ENCODE peak calls at places on chromosomes 16 and 17, in five cellular contexts. R, O, I, L and N are unnamed samples.

GRCh38 chr16:71540-72341 is 690 bp downstream of the RHBDF1 start:
- DNase-seq in L (peak; percentile 65), R (peak; percentile 79), I (peak; percentile 77), O (no peak), N (peak; percentile 91)

GRCh38 chr17:82242977-82243647 is 14.3 kb downstream of the SLC16A3 start:
- DNase-seq in O (no peak), L (no peak), I (peak; percentile 86), R (no peak), N (no peak)

GRCh38 chr16:89449726-89450335 is 40.5 kb downstream of the ANKRD11 start:
- DNase-seq in I (no peak), L (no peak), R (no peak), O (no peak), N (no peak)

GRCh38 chr17:33469911-33470310 is 176.8 kb upstream of the ASIC2 start:
- DNase-seq in I (no peak), R (no peak), O (no peak), L (no peak), N (peak; percentile 53)

GRCh38 chr17:77690271-77691161 is 268.0 kb upstream of the TNRC6C start:
- DNase-seq in O (no peak), L (no peak), I (no peak), R (no peak), N (peak; percentile 40)

GRCh38 chr17:82751571-82752370 is at the start of gene TBCD:
- DNase-seq in O (peak; percentile 82), R (peak; percentile 95), L (peak; percentile 92), I (peak; percentile 91), N (peak; percentile 97)

GRCh38 chr16:24962747-24963146 is 52.4 kb downstream of the ARHGAP17 start:
- DNase-seq in R (no peak), I (no peak), L (no peak), O (no peak), N (no peak)

GRCh38 chr16:28081391-28081790 is 17.9 kb upstream of the GSG1L start:
- DNase-seq in L (no peak), O (no peak), R (no peak), I (no peak), N (no peak)

GRCh38 chr17:36739208-36739607 is 137.8 kb downstream of the MRM1 start:
- DNase-seq in O (no peak), I (no peak), R (no peak), L (no peak), N (no peak)

GRCh38 chr17:12342609-12343248 is 322.1 kb downstream of the MAP2K4 start:
- DNase-seq in R (peak; percentile 64), O (no peak), I (no peak), L (peak; percentile 21), N (peak; percentile 22)

GRCh38 chr17:39926588-39927100 is 757 bp downstream of the ORMDL3 start:
- DNase-seq in L (peak; percentile 33), O (peak; percentile 48), R (peak; percentile 71), I (peak; percentile 68), N (no peak)

GRCh38 chr16:67555795-67556212 is 6.5 kb upstream of the CTCF start:
- DNase-seq in I (no peak), O (no peak), L (no peak), R (no peak), N (no peak)

GRCh38 chr17:8022358-8023038 is 16.4 kb upstream of the ALOX15B start:
- DNase-seq in R (no peak), L (no peak), O (no peak), I (no peak), N (no peak)

GRCh38 chr17:15106540-15106939 is 158.6 kb downstream of the PMP22 start:
- DNase-seq in L (no peak), I (no peak), O (no peak), R (no peak), N (no peak)

GRCh38 chr17:78613423-78613822 is 36.2 kb upstream of the DNAH17 start:
- DNase-seq in O (no peak), R (no peak), I (no peak), L (no peak), N (no peak)

GRCh38 chr17:16975266-16975651 is 3.3 kb upstream of the TNFRSF13B start:
- DNase-seq in R (no peak), L (no peak), I (no peak), O (no peak), N (no peak)

GRCh38 chr17:41917192-41917591 is 1.6 kb downstream of the ACLY start:
- DNase-seq in O (no peak), I (no peak), R (peak; percentile 29), L (no peak), N (no peak)

GRCh38 chr17:41915020-41915419 is 3.7 kb downstream of the ACLY start:
- DNase-seq in R (no peak), L (no peak), O (no peak), I (no peak), N (no peak)

GRCh38 chr17:41913798-41914197 is 5.0 kb downstream of the ACLY start:
- DNase-seq in R (no peak), O (no peak), I (no peak), L (no peak), N (no peak)

GRCh38 chr17:41914358-41914766 is 4.4 kb downstream of the ACLY start:
- DNase-seq in L (no peak), R (peak; percentile 46), O (no peak), I (no peak), N (no peak)

DNA sequence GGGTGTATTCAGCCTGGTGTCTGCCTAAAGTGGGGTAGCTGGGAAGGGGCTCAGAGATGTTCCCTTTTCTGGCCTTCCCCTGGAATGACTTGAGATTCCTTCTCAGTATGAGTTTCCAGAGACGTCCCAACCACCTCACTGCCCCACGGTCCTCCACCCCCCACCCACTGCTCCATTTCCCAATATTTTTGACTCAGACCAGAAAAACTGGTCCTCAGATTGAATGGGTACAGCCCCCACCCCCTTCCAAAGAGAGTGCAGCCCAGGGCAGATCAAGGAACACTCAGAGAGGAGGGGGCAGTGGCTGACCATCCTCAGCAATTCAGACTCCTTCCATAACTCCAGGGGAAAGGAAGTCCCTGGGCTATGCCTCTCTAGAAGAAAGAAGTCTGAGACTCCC is 3.2 kb downstream of the ACLY start:
- DNase-seq in R (no peak), I (no peak), L (no peak), O (no peak), N (no peak)
- H3K27ac ChIP-seq in R (peak overlapping the region; percentile 23), I (no peak overlapping the region), L (no peak overlapping the region), O (no peak overlapping the region), N (no peak overlapping the region)

GRCh38 chr16:88405325-88406060 is 22.7 kb downstream of the ZNF469 start:
- DNase-seq in O (no peak), I (no peak), R (no peak), L (no peak), N (no peak)
- H3K4me3 ChIP-seq in O (no peak overlapping the region), I (no peak overlapping the region), R (no peak overlapping the region), L (no peak overlapping the region), N (no peak overlapping the region)

DNA sequence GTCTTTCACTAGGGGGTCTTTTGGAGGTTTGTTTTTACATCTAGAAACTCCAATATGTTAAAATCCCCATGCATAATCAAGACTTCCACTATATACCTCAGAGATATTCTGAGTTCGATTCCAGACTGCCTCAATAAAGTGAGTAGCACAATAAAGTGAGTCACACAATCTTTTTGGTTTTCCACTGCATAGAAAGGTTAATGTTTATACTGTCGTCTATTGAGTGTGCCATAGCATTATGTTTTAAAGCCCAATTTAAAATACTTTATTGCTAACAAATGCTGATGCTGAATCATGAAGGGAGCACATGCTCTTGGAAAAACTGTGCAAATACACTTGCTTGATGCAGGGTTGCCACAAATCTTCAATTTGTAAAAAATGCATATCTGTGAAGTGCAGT is 227.5 kb upstream of the ZFHX3 start:
- DNase-seq in R (no peak), I (no peak), L (no peak), O (no peak), N (no peak)
- H3K27ac ChIP-seq in R (no peak overlapping the region), I (no peak overlapping the region), L (no peak overlapping the region), O (no peak overlapping the region), N (no peak overlapping the region)

GRCh38 chr17:59027750-59028149 is 78.9 kb downstream of the TRIM37 start:
- DNase-seq in O (no peak), I (no peak), R (no peak), L (peak; percentile 34), N (no peak)
- H3K4me3 ChIP-seq in O (no peak overlapping the region), I (no peak overlapping the region), R (no peak overlapping the region), L (no peak overlapping the region), N (no peak overlapping the region)

GRCh38 chr16:12758670-12759558 is 44.8 kb downstream of the CPPED1 start:
- DNase-seq in O (no peak), I (no peak), R (no peak), L (no peak), N (no peak)
- H3K27ac ChIP-seq in O (no peak overlapping the region), I (no peak overlapping the region), R (no peak overlapping the region), L (peak overlapping the region; percentile 69), N (no peak overlapping the region)